ENCODE peak calls at places on chromosomes 5 and 9, in six cellular contexts. F is tibial nerve, U is lower leg skin, J is A549, G is body of pancreas, E is adrenal gland. I is an unnamed sample.

GRCh38 chr5:63401434-63402046 is 560.7 kb downstream of the HTR1A start:
- DNase-seq in U (peak), F (peak), G (peak), E (peak), J (peak), I (no peak)

GRCh38 chr5:32109236-32109635 is 64.9 kb downstream of the GOLPH3 start:
- DNase-seq in U (no peak), G (no peak), J (no peak), F (no peak), E (no peak), I (no peak)

GRCh38 chr9:78879324-78880100 is 582.6 kb downstream of the PSAT1 start:
- DNase-seq in U (no peak), G (no peak), E (no peak), J (no peak), F (no peak), I (no peak)

GRCh38 chr5:131303537-131303936 is 39.7 kb downstream of the CDC42SE2 start:
- DNase-seq in G (no peak), F (no peak), E (no peak), J (no peak), U (no peak), I (no peak)

GRCh38 chr5:58933891-58934628 is 351.2 kb downstream of the RAB3C start:
- DNase-seq in G (no peak), F (no peak), E (no peak), J (no peak), U (no peak), I (no peak)

GRCh38 chr5:174563899-174564298 is 160.5 kb upstream of the MSX2 start:
- DNase-seq in U (no peak), G (no peak), F (no peak), E (no peak), J (no peak), I (no peak)

GRCh38 chr5:177304392-177305119 is 957 bp downstream of the PRELID1 start:
- DNase-seq in J (no peak), E (no peak), G (no peak), F (no peak), U (no peak), I (peak)

GRCh38 chr5:72021651-72022357 is 85.5 kb upstream of the MAP1B start:
- DNase-seq in E (no peak), G (no peak), F (no peak), J (no peak), U (no peak), I (no peak)

GRCh38 chr5:91361055-91361701 is 21.9 kb downstream of the ARRDC3 start:
- DNase-seq in E (no peak), F (no peak), J (no peak), U (no peak), G (no peak), I (no peak)

GRCh38 chr5:107935641-107936040 is 264.9 kb upstream of the EFNA5 start:
- DNase-seq in G (no peak), F (no peak), J (no peak), U (no peak), E (no peak), I (no peak)

GRCh38 chr9:33446507-33447403 is 638 bp downstream of the AQP3 start:
- DNase-seq in F (no peak), U (no peak), J (peak), G (peak), E (peak), I (peak)

GRCh38 chr9:113578877-113579269 is 115.3 kb downstream of the RGS3 start:
- DNase-seq in F (no peak), E (peak), J (peak), G (no peak), U (no peak), I (peak)

GRCh38 chr9:125889122-125889523 is 141.9 kb downstream of the PBX3 start:
- DNase-seq in U (no peak), J (no peak), E (peak), G (peak), F (no peak), I (no peak)

GRCh38 chr5:6484446-6484845 is 35.8 kb downstream of the UBE2QL1 start:
- DNase-seq in G (no peak), J (no peak), E (no peak), F (no peak), U (no peak), I (no peak)

GRCh38 chr5:16826379-16827125 is 109.5 kb downstream of the MYO10 start:
- DNase-seq in G (no peak), U (no peak), J (no peak), E (no peak), F (no peak), I (no peak)

GRCh38 chr5:134133213-134133994 is 18.9 kb downstream of the TCF7 start:
- DNase-seq in G (peak), J (no peak), E (peak), F (no peak), U (no peak), I (peak)

GRCh38 chr5:151092750-151093149 is 11.9 kb upstream of the TNIP1 start:
- DNase-seq in F (no peak), U (no peak), E (no peak), J (no peak), G (no peak), I (peak)

GRCh38 chr5:172454355-172455086 is at the start of gene SH3PXD2B:
- DNase-seq in E (peak), F (no peak), J (peak), U (peak), G (peak), I (peak)

GRCh38 chr5:112142769-112143270 is 276.3 kb downstream of the EPB41L4A start:
- DNase-seq in G (no peak), U (no peak), E (peak), J (no peak), F (no peak), I (no peak)

GRCh38 chr5:59673438-59674058 is 220.0 kb downstream of the PDE4D start:
- DNase-seq in U (no peak), F (no peak), E (no peak), J (peak), G (no peak), I (no peak)

GRCh38 chr5:1110930-1111726 is 735 bp downstream of the SLC12A7 start:
- DNase-seq in J (peak), F (no peak), G (peak), E (peak), U (no peak), I (peak)

GRCh38 chr9:121357011-121357410 is 13.0 kb downstream of the STOM start:
- DNase-seq in J (no peak), F (no peak), U (no peak), E (no peak), G (no peak), I (no peak)

GRCh38 chr9:129432671-129433154 is 188.2 kb downstream of the C9orf50 start:
- DNase-seq in E (no peak), J (no peak), U (no peak), F (no peak), G (no peak), I (no peak)

GRCh38 chr5:59322058-59322457 is 571.5 kb downstream of the PDE4D start:
- DNase-seq in E (no peak), F (no peak), G (no peak), U (no peak), J (no peak), I (no peak)

GRCh38 chr5:137497396-137498290 is 1.5 kb downstream of the SPOCK1 start:
- DNase-seq in F (peak), J (no peak), G (no peak), U (no peak), E (no peak), I (no peak)
- TF ChIP-seq CTCF in F (no peak), J (peak), G (no peak), U (no peak), E (no peak), I (no peak)

GRCh38 chr5:73448451-73449136 is at the start of gene FOXD1:
- DNase-seq in J (peak), E (peak), G (no peak), F (peak), U (peak), I (peak)
- TF ChIP-seq POLR2A in J (peak), E (peak), G (no peak), F (peak), U (no peak), I (peak)

GRCh38 chr5:61307196-61307590 is 24.9 kb upstream of the ZSWIM6 start:
- DNase-seq in G (no peak), E (no peak), U (no peak), F (no peak), J (no peak), I (no peak)
- H3K4me3 ChIP-seq in G (no peak), E (no peak), U (no peak), F (no peak), J (no peak), I (no peak)

GRCh38 chr9:68779558-68780376 is 74.7 kb downstream of the PIP5K1B start:
- DNase-seq in U (peak), F (peak), G (peak), J (peak), E (peak), I (peak)
- TF ChIP-seq CTCF in U (no peak), F (no peak), G (peak), J (peak), E (no peak), I (peak)

GRCh38 chr9:76394023-76394895 is at the start of gene RFK:
- DNase-seq in U (peak), E (peak), G (peak), F (peak), J (peak), I (peak)
- TF ChIP-seq POLR2A in U (no peak), E (peak), G (peak), F (peak), J (peak), I (peak)

DNA sequence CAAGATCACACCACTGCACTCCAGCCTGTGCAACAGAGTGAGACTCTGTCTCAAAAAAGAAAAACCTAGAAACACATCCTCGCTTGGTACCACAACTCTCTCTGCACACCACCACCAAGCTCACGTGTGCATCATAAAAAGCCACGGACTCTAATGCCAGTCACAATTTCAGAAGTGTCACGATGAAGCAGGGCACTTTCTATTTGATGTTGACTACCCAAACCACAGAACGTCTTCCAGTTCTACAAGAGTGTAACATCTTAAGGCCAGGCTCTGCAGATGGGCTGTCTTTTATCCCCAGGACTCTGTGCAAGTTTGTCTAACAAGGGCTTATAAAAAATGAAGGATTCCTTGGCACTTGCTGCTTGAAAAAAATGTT is 22.9 kb downstream of the GFPT2 start:
- DNase-seq in J (no peak), U (no peak), F (no peak), G (no peak), E (no peak), I (no peak)
- H3K4me3 ChIP-seq in J (no peak), U (no peak), F (no peak), G (no peak), E (no peak), I (no peak)